ENCODE peak calls at places on chromosomes 13 and 19, in six cellular contexts. One of them, this sample, is unnamed.

GRCh38 chr13:48626077-48626449 is 27.7 kb upstream of the CYSLTR2 start:
- DNase-seq in spleen: no peak
- DNase-seq in suprapubic skin: no peak
- DNase-seq in fibroblast of lung: peak
- DNase-seq in right atrium auricular region: no peak
- DNase-seq in uterus: peak
- DNase-seq in this sample: no peak

GRCh38 chr13:19759669-19760068 is 23.1 kb downstream of the PSPC1 start:
- DNase-seq in spleen: no peak
- DNase-seq in right atrium auricular region: no peak
- DNase-seq in suprapubic skin: no peak
- DNase-seq in uterus: no peak
- DNase-seq in fibroblast of lung: no peak
- DNase-seq in this sample: no peak

GRCh38 chr19:1884291-1884718 is 991 bp downstream of the ABHD17A start:
- DNase-seq in fibroblast of lung: no peak
- DNase-seq in uterus: no peak
- DNase-seq in spleen: no peak
- DNase-seq in right atrium auricular region: no peak
- DNase-seq in suprapubic skin: no peak
- DNase-seq in this sample: no peak

GRCh38 chr19:50155520-50156109 is 7.5 kb downstream of the IZUMO2 start:
- DNase-seq in spleen: no peak
- DNase-seq in right atrium auricular region: no peak
- DNase-seq in suprapubic skin: no peak
- DNase-seq in fibroblast of lung: no peak
- DNase-seq in uterus: no peak
- DNase-seq in this sample: no peak

GRCh38 chr19:16825312-16826168 is 3.7 kb upstream of the SIN3B start:
- DNase-seq in spleen: no peak
- DNase-seq in suprapubic skin: peak
- DNase-seq in fibroblast of lung: peak
- DNase-seq in right atrium auricular region: peak
- DNase-seq in uterus: peak
- DNase-seq in this sample: no peak

GRCh38 chr13:96346846-96347367 is 257.0 kb downstream of the HS6ST3 start:
- DNase-seq in uterus: no peak
- DNase-seq in right atrium auricular region: no peak
- DNase-seq in fibroblast of lung: no peak
- DNase-seq in spleen: no peak
- DNase-seq in suprapubic skin: no peak
- DNase-seq in this sample: no peak

GRCh38 chr13:112892759-112893569 is 76.0 kb upstream of the MCF2L start:
- DNase-seq in right atrium auricular region: no peak
- DNase-seq in uterus: no peak
- DNase-seq in spleen: peak
- DNase-seq in suprapubic skin: no peak
- DNase-seq in fibroblast of lung: no peak
- DNase-seq in this sample: no peak

GRCh38 chr13:42985312-42986175 is 6.5 kb downstream of the EPSTI1 start:
- DNase-seq in spleen: no peak
- DNase-seq in suprapubic skin: no peak
- DNase-seq in uterus: peak
- DNase-seq in right atrium auricular region: no peak
- DNase-seq in fibroblast of lung: peak
- DNase-seq in this sample: no peak

GRCh38 chr13:112968380-112968909 is 569 bp upstream of the MCF2L start:
- DNase-seq in spleen: peak
- DNase-seq in uterus: no peak
- DNase-seq in fibroblast of lung: no peak
- DNase-seq in right atrium auricular region: no peak
- DNase-seq in suprapubic skin: peak
- DNase-seq in this sample: no peak

GRCh38 chr19:45508931-45509691 is 1.8 kb downstream of the VASP start:
- DNase-seq in fibroblast of lung: peak
- DNase-seq in suprapubic skin: no peak
- DNase-seq in spleen: peak
- DNase-seq in uterus: peak
- DNase-seq in right atrium auricular region: peak
- DNase-seq in this sample: peak

GRCh38 chr19:49499030-49499670 is 2.9 kb downstream of the RPS11 start:
- DNase-seq in fibroblast of lung: no peak
- DNase-seq in uterus: no peak
- DNase-seq in suprapubic skin: no peak
- DNase-seq in spleen: peak
- DNase-seq in right atrium auricular region: no peak
- DNase-seq in this sample: no peak

GRCh38 chr13:21355304-21355703 is 103.8 kb downstream of the ZDHHC20 start:
- DNase-seq in spleen: no peak
- DNase-seq in suprapubic skin: no peak
- DNase-seq in fibroblast of lung: no peak
- DNase-seq in uterus: no peak
- DNase-seq in right atrium auricular region: no peak
- DNase-seq in this sample: no peak

GRCh38 chr13:110799246-110800236 is 86.0 kb downstream of the ING1 start:
- DNase-seq in uterus: peak
- DNase-seq in fibroblast of lung: peak
- DNase-seq in right atrium auricular region: peak
- DNase-seq in spleen: peak
- DNase-seq in suprapubic skin: no peak
- DNase-seq in this sample: no peak

GRCh38 chr19:35438527-35438926 is 9.5 kb upstream of the FFAR2 start:
- DNase-seq in suprapubic skin: no peak
- DNase-seq in fibroblast of lung: no peak
- DNase-seq in spleen: no peak
- DNase-seq in right atrium auricular region: no peak
- DNase-seq in uterus: no peak
- DNase-seq in this sample: no peak

GRCh38 chr13:110921209-110921608 is 6.3 kb upstream of the ANKRD10 start:
- DNase-seq in uterus: no peak
- DNase-seq in spleen: no peak
- DNase-seq in right atrium auricular region: no peak
- DNase-seq in fibroblast of lung: no peak
- DNase-seq in suprapubic skin: no peak
- DNase-seq in this sample: no peak

GRCh38 chr19:29771708-29772415 is 39.9 kb upstream of the CCNE1 start:
- DNase-seq in uterus: no peak
- DNase-seq in suprapubic skin: no peak
- DNase-seq in right atrium auricular region: no peak
- DNase-seq in fibroblast of lung: peak
- DNase-seq in spleen: no peak
- DNase-seq in this sample: no peak

GRCh38 chr19:43739836-43740235 is 14.9 kb downstream of the SMG9 start:
- DNase-seq in spleen: no peak
- DNase-seq in suprapubic skin: no peak
- DNase-seq in right atrium auricular region: no peak
- DNase-seq in fibroblast of lung: no peak
- DNase-seq in uterus: no peak
- DNase-seq in this sample: no peak

GRCh38 chr19:35123573-35123972 is 8.0 kb downstream of the FXYD3 start:
- DNase-seq in right atrium auricular region: no peak
- DNase-seq in spleen: no peak
- DNase-seq in uterus: peak
- DNase-seq in suprapubic skin: no peak
- DNase-seq in fibroblast of lung: no peak
- DNase-seq in this sample: peak

GRCh38 chr19:53879145-53880037 is 2.6 kb upstream of the PRKCG start:
- DNase-seq in spleen: peak
- DNase-seq in suprapubic skin: peak
- DNase-seq in right atrium auricular region: peak
- DNase-seq in fibroblast of lung: peak
- DNase-seq in uterus: peak
- DNase-seq in this sample: peak

GRCh38 chr19:41339936-41340335 is 13.8 kb downstream of the TGFB1 start:
- DNase-seq in right atrium auricular region: no peak
- DNase-seq in spleen: no peak
- DNase-seq in uterus: no peak
- DNase-seq in suprapubic skin: no peak
- DNase-seq in fibroblast of lung: no peak
- DNase-seq in this sample: no peak

GRCh38 chr19:55651236-55651635 is 3.2 kb downstream of the CCDC106 start:
- DNase-seq in uterus: no peak
- DNase-seq in right atrium auricular region: no peak
- DNase-seq in fibroblast of lung: no peak
- DNase-seq in spleen: peak
- DNase-seq in suprapubic skin: no peak
- DNase-seq in this sample: no peak

GRCh38 chr13:40232321-40232720 is 434.1 kb downstream of the FOXO1 start:
- DNase-seq in spleen: no peak
- DNase-seq in uterus: no peak
- DNase-seq in right atrium auricular region: no peak
- DNase-seq in fibroblast of lung: no peak
- DNase-seq in suprapubic skin: no peak
- DNase-seq in this sample: no peak

GRCh38 chr13:40230833-40231266 is 435.6 kb downstream of the FOXO1 start:
- DNase-seq in spleen: no peak
- DNase-seq in suprapubic skin: no peak
- DNase-seq in uterus: peak
- DNase-seq in right atrium auricular region: no peak
- DNase-seq in fibroblast of lung: peak
- DNase-seq in this sample: no peak

GRCh38 chr13:40228981-40229380 is 437.5 kb downstream of the FOXO1 start:
- DNase-seq in fibroblast of lung: peak
- DNase-seq in right atrium auricular region: no peak
- DNase-seq in suprapubic skin: no peak
- DNase-seq in spleen: no peak
- DNase-seq in uterus: no peak
- DNase-seq in this sample: no peak

GRCh38 chr13:40233731-40234195 is 432.7 kb downstream of the FOXO1 start:
- DNase-seq in fibroblast of lung: no peak
- DNase-seq in suprapubic skin: no peak
- DNase-seq in uterus: peak
- DNase-seq in right atrium auricular region: no peak
- DNase-seq in spleen: no peak
- DNase-seq in this sample: no peak

GRCh38 chr13:40231311-40231710 is 435.1 kb downstream of the FOXO1 start:
- DNase-seq in spleen: no peak
- DNase-seq in fibroblast of lung: no peak
- DNase-seq in right atrium auricular region: no peak
- DNase-seq in suprapubic skin: no peak
- DNase-seq in uterus: peak
- DNase-seq in this sample: no peak
- H3K27ac ChIP-seq in spleen: peak
- H3K27ac ChIP-seq in fibroblast of lung: no peak
- H3K27ac ChIP-seq in right atrium auricular region: peak
- H3K27ac ChIP-seq in suprapubic skin: no peak
- H3K27ac ChIP-seq in uterus: peak
- H3K27ac ChIP-seq in this sample: peak

DNA sequence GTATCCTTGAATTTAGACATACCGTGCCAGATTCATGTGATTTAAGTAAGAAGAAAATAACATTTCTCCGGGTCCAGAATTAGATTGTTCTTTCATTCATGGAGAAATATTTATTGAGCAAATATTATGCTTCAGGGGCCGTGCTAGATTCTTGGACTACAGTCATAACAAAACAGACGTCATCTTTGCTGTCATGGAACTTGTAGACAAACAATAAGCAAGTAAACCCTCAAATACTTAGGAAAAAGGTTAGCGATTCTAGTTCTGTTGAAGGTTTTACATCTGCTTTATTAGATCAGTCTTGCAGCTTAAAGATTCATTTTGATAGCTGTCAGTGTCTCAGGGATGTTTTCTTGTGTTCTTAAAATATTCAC is 16.9 kb downstream of the ZNF507 start:
- DNase-seq in uterus: no peak
- DNase-seq in suprapubic skin: no peak
- DNase-seq in fibroblast of lung: no peak
- DNase-seq in spleen: no peak
- DNase-seq in right atrium auricular region: no peak
- DNase-seq in this sample: no peak
- H3K27ac ChIP-seq in uterus: no peak
- H3K27ac ChIP-seq in suprapubic skin: no peak
- H3K27ac ChIP-seq in fibroblast of lung: no peak
- H3K27ac ChIP-seq in spleen: no peak
- H3K27ac ChIP-seq in right atrium auricular region: no peak
- H3K27ac ChIP-seq in this sample: peak

DNA sequence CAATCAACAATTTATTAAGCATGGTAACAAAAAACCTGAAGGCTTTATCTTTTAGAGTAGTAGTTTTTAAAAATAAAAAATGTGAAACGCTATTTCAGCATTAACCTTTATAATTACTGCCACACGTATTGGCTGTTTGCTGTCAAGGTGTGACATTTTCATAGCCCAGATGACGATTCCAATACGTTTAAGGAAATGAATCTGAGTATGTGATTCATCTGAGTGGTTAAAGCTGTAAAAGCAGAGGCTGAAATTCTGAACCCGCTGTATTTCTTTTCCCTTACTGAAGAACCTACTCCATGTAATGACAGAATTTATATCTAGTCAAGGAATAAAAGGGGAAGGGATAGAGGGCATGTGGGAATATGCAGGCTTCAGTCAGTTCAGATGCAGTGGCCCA is 166.0 kb downstream of the LMO7 start:
- DNase-seq in spleen: no peak
- DNase-seq in right atrium auricular region: no peak
- DNase-seq in uterus: no peak
- DNase-seq in suprapubic skin: no peak
- DNase-seq in fibroblast of lung: no peak
- DNase-seq in this sample: no peak
- H3K27ac ChIP-seq in spleen: no peak
- H3K27ac ChIP-seq in right atrium auricular region: peak
- H3K27ac ChIP-seq in uterus: no peak
- H3K27ac ChIP-seq in suprapubic skin: no peak
- H3K27ac ChIP-seq in fibroblast of lung: no peak
- H3K27ac ChIP-seq in this sample: no peak

GRCh38 chr13:77521595-77522367 is 13.7 kb upstream of the SCEL start:
- DNase-seq in fibroblast of lung: no peak
- DNase-seq in right atrium auricular region: no peak
- DNase-seq in suprapubic skin: no peak
- DNase-seq in spleen: no peak
- DNase-seq in uterus: no peak
- DNase-seq in this sample: no peak

GRCh38 chr13:77523386-77523785 is 12.1 kb upstream of the SCEL start:
- DNase-seq in spleen: no peak
- DNase-seq in fibroblast of lung: no peak
- DNase-seq in right atrium auricular region: no peak
- DNase-seq in uterus: no peak
- DNase-seq in suprapubic skin: no peak
- DNase-seq in this sample: no peak

GRCh38 chr13:77519808-77520207 is 15.7 kb upstream of the SCEL start:
- DNase-seq in uterus: no peak
- DNase-seq in suprapubic skin: no peak
- DNase-seq in spleen: no peak
- DNase-seq in fibroblast of lung: no peak
- DNase-seq in right atrium auricular region: no peak
- DNase-seq in this sample: no peak

GRCh38 chr13:77522444-77522843 is 13.1 kb upstream of the SCEL start:
- DNase-seq in right atrium auricular region: no peak
- DNase-seq in spleen: no peak
- DNase-seq in uterus: no peak
- DNase-seq in suprapubic skin: no peak
- DNase-seq in fibroblast of lung: no peak
- DNase-seq in this sample: no peak

DNA sequence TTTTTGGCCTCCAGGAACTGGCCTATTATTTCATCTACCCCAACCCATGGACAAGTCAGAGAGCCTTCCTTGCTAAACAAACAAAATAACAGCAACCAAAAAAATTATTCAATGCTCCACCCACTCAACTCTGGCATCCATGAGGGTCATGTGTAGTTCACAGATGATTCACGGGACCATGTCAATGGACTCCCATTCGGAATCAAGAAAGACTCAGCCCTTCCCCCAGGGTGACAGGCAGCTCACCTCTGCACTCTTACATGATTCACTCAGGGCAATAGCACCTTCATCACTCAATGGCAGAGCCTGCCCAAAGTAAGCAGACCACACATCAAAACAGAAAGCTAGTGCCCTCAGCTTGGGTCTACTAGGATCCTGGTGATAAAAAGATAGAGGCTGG is 14.3 kb upstream of the SCEL start:
- DNase-seq in spleen: no peak
- DNase-seq in fibroblast of lung: no peak
- DNase-seq in right atrium auricular region: no peak
- DNase-seq in uterus: no peak
- DNase-seq in suprapubic skin: no peak
- DNase-seq in this sample: no peak
- H3K27ac ChIP-seq in spleen: no peak
- H3K27ac ChIP-seq in fibroblast of lung: no peak
- H3K27ac ChIP-seq in right atrium auricular region: no peak
- H3K27ac ChIP-seq in uterus: no peak
- H3K27ac ChIP-seq in suprapubic skin: peak
- H3K27ac ChIP-seq in this sample: no peak

This sample was measured in coronary artery.